ENCODE peak calls at places on chromosome 15, in four cellular contexts. P is IMR-90, Y is H1, X is fibroblast of lung. Q is an unnamed sample.

GRCh38 chr15:79923068-79923514 is 26.3 kb upstream of the MTHFS start:
- DNase-seq in P (peak; percentile 39), Y (peak; percentile 1), X (peak; percentile 38), Q (peak; percentile 74)

GRCh38 chr15:31786360-31786759 is 244.0 kb upstream of the CHRNA7 start:
- DNase-seq in P (no peak), Y (no peak), X (no peak), Q (no peak)

GRCh38 chr15:33846151-33846550 is 122.1 kb upstream of the CHRM5 start:
- DNase-seq in P (no peak), Y (no peak), X (no peak), Q (no peak)

GRCh38 chr15:92801774-92802464 is 98.2 kb upstream of the CHD2 start:
- DNase-seq in P (peak; percentile 94), Y (no peak), X (peak; percentile 90), Q (no peak)

GRCh38 chr15:31032959-31033358 is 41.5 kb upstream of the MTMR10 start:
- DNase-seq in P (peak; percentile 76), Y (no peak), X (no peak), Q (no peak)

GRCh38 chr15:89907289-89907688 is 5.5 kb downstream of the ARPIN start:
- DNase-seq in P (peak; percentile 34), Y (no peak), X (no peak), Q (no peak)

GRCh38 chr15:34853001-34853758 is 57.8 kb upstream of the ACTC1 start:
- DNase-seq in P (peak; percentile 58), Y (no peak), X (peak; percentile 83), Q (no peak)

GRCh38 chr15:64766041-64766440 is 9.3 kb downstream of the RBPMS2 start:
- DNase-seq in P (no peak), Y (no peak), X (no peak), Q (no peak)

GRCh38 chr15:63135804-63136203 is 14.1 kb downstream of the LACTB start:
- DNase-seq in P (peak; percentile 90), Y (no peak), X (peak; percentile 90), Q (no peak)

GRCh38 chr15:64523240-64523639 is 62.9 kb downstream of the ZNF609 start:
- DNase-seq in P (no peak), Y (no peak), X (no peak), Q (no peak)

GRCh38 chr15:90190606-90191343 is 10.4 kb upstream of the SEMA4B start:
- DNase-seq in P (no peak), Y (no peak), X (no peak), Q (peak; percentile 96)

GRCh38 chr15:53586815-53587214 is 172.6 kb downstream of the WDR72 start:
- DNase-seq in P (no peak), Y (peak; percentile 68), X (peak; percentile 3), Q (peak; percentile 48)

GRCh38 chr15:25933456-25934158 is 70.5 kb upstream of the ATP10A start:
- DNase-seq in P (peak; percentile 87), Y (peak; percentile 49), X (peak; percentile 86), Q (peak; percentile 24)

GRCh38 chr15:58924326-58924725 is 9.2 kb downstream of the SLTM start:
- DNase-seq in P (peak; percentile 68), Y (no peak), X (peak; percentile 84), Q (no peak)

GRCh38 chr15:33794425-33794824 is 173.9 kb upstream of the CHRM5 start:
- DNase-seq in P (no peak), Y (no peak), X (no peak), Q (no peak)

GRCh38 chr15:72034351-72034750 is 83.6 kb downstream of the MYO9A start:
- DNase-seq in P (peak; percentile 73), Y (no peak), X (peak; percentile 85), Q (no peak)

GRCh38 chr15:29364429-29365078 is 94.9 kb upstream of the NSMCE3 start:
- DNase-seq in P (peak; percentile 86), Y (no peak), X (peak; percentile 69), Q (no peak)

GRCh38 chr15:40344217-40344616 is 3.5 kb upstream of the CCDC9B start:
- DNase-seq in P (peak; percentile 52), Y (no peak), X (no peak), Q (no peak)

GRCh38 chr15:73631915-73632669 is 1.1 kb downstream of the NPTN start:
- DNase-seq in P (peak; percentile 59), Y (no peak), X (peak; percentile 72), Q (no peak)

GRCh38 chr15:76299786-76300185 is 11.5 kb downstream of the ETFA start:
- DNase-seq in P (no peak), Y (no peak), X (no peak), Q (no peak)

GRCh38 chr15:78405336-78405924 is 32.6 kb upstream of the IREB2 start:
- DNase-seq in P (no peak), Y (no peak), X (no peak), Q (no peak)

GRCh38 chr15:77118787-77119410 is 48.0 kb upstream of the TSPAN3 start:
- DNase-seq in P (peak; percentile 80), Y (no peak), X (peak; percentile 87), Q (peak; percentile 63)

GRCh38 chr15:30859091-30859874 is 44.4 kb upstream of the FAN1 start:
- DNase-seq in P (peak; percentile 29), Y (no peak), X (peak; percentile 43), Q (peak; percentile 30)

GRCh38 chr15:74958908-74959642 is 2.5 kb upstream of the RPP25 start:
- DNase-seq in P (no peak), Y (no peak), X (no peak), Q (no peak)

GRCh38 chr15:39251413-39252197 is 329.3 kb upstream of the THBS1 start:
- DNase-seq in P (peak; percentile 60), Y (no peak), X (no peak), Q (no peak)

GRCh38 chr15:92787116-92787515 is 113.0 kb upstream of the CHD2 start:
- DNase-seq in P (no peak), Y (no peak), X (no peak), Q (no peak)

GRCh38 chr15:81388431-81388760 is 14.4 kb upstream of the TMC3 start:
- DNase-seq in P (no peak), Y (no peak), X (no peak), Q (no peak)

GRCh38 chr15:81386947-81387346 is 12.9 kb upstream of the TMC3 start:
- DNase-seq in P (peak; percentile 64), Y (no peak), X (peak; percentile 25), Q (no peak)

GRCh38 chr15:81387629-81388430 is 13.8 kb upstream of the TMC3 start:
- DNase-seq in P (no peak), Y (no peak), X (no peak), Q (no peak)

GRCh38 chr15:81381725-81382124 is 7.7 kb upstream of the TMC3 start:
- DNase-seq in P (no peak), Y (no peak), X (no peak), Q (no peak)

DNA sequence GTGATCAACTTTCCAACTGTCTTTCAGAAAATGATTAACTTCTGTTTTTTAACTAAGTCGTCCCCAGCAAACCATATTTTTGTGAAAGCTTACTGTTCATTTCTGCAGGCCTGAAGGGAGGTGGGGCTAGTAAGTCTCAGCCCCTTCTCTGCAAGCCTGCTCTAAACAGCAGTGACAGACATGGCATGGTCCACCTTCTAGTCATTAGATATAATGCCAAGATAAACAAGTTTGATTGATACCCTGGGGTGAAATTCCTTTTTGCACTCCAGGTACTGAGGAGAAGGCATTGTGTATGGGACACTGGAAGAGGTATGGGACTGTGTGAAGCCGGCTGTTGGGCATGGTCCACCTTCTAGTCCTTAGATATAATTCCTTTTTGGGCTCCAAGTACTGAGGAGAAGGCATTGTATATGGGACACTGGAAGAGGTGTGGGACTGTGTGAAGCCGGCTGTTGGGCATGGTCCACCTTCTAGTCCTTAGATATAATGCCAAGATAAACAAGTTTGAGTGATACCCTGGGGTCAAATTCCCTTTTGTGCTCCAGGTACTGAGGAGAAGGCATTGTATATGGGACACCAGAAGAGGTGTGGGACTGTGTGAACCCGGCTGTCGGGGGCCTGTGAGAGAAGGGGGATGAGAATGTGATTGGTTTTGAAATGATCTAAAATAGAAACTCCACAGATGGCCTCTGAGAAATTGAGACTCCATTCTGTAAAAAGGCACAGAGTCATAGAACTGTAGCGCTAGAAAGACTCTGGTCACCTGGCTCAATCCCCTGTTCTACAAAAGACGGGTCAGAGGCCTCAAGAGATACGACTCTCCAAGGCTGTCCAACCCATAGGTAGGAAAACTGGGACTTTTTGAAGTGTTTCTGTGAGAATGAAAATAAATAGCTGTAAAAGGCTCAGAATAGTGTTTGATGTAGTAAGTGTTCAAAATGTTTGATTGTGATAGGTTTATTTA is 11.4 kb upstream of the TMC3 start:
- DNase-seq in P (no peak), Y (no peak), X (no peak), Q (no peak)
- H2AFZ ChIP-seq in P (no peak overlapping the region), Y (no peak overlapping the region), X (no peak overlapping the region), Q (no peak overlapping the region)

GRCh38 chr15:100772478-100773378 is 106.9 kb upstream of the ALDH1A3 start:
- DNase-seq in P (no peak), Y (no peak), X (peak; percentile 12), Q (no peak)

GRCh38 chr15:100769975-100770340 is 109.7 kb upstream of the ALDH1A3 start:
- DNase-seq in P (no peak), Y (no peak), X (no peak), Q (no peak)

GRCh38 chr15:100770781-100771584 is 108.6 kb upstream of the ALDH1A3 start:
- DNase-seq in P (no peak), Y (no peak), X (no peak), Q (no peak)

GRCh38 chr15:100769043-100769974 is 110.3 kb upstream of the ALDH1A3 start:
- DNase-seq in P (no peak), Y (no peak), X (no peak), Q (no peak)

DNA sequence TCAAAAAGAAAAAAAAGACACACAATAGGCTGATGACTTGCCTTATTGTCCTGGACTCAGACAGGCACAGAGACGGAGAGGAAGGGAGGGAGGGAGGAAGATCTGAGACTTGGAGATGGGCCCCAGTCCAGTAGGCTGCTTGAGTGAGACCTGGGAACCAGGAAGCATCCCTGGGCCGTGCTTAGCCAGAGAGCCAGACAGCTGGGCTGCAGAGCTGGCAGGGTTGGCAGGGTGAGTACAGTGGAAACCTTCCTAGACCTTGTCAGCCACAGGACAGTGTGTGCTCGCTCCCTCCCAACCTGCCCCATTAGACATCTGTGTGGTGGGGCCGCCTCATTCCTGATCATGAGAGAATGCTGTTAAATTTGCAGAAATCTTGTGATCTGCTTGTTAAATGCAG is 107.9 kb upstream of the ALDH1A3 start:
- DNase-seq in P (no peak), Y (no peak), X (no peak), Q (no peak)
- H2AFZ ChIP-seq in P (peak overlapping the region; percentile 34), Y (no peak overlapping the region), X (no peak overlapping the region), Q (no peak overlapping the region)

DNA sequence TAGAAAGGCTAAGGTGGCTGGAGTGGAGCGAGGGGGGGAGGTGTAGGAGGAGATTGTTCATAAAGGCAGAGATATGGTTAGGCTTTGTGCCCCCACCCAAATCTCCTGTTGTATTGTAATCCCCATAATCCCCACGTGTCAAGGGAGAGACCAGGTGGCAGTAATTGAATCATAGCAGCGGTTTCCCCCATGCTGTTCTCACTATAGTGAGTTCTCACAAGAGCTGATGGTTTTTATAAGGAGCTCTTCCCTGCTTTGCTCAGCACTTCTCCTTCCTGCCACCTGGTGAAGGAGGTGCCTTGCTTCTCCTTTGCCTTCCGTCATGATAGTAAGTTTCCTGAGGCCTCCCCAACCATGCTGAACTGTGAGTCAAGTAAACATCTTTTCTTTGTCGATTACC is 64.7 kb upstream of the CFAP161 start:
- DNase-seq in P (no peak), Y (no peak), X (no peak), Q (peak; percentile 25)
- H2AFZ ChIP-seq in P (no peak overlapping the region), Y (no peak overlapping the region), X (no peak overlapping the region), Q (no peak overlapping the region)

GRCh38 chr15:51192560-51193280 is 98.0 kb upstream of the TNFAIP8L3 start:
- DNase-seq in P (peak; percentile 80), Y (peak; percentile 87), X (peak; percentile 86), Q (peak; percentile 69)

GRCh38 chr15:51190424-51191068 is 95.8 kb upstream of the TNFAIP8L3 start:
- DNase-seq in P (no peak), Y (no peak), X (no peak), Q (no peak)

GRCh38 chr15:51191766-51192165 is 97.1 kb upstream of the TNFAIP8L3 start:
- DNase-seq in P (no peak), Y (no peak), X (no peak), Q (no peak)

GRCh38 chr15:51189579-51190397 is 95.1 kb upstream of the TNFAIP8L3 start:
- DNase-seq in P (no peak), Y (no peak), X (no peak), Q (no peak)

GRCh38 chr15:51191072-51191665 is 96.5 kb upstream of the TNFAIP8L3 start:
- DNase-seq in P (no peak), Y (no peak), X (no peak), Q (no peak)
- H2AFZ ChIP-seq in P (no peak overlapping the region), Y (no peak overlapping the region), X (no peak overlapping the region), Q (no peak overlapping the region)

Q was measured in MM.1S.